ENCODE peak calls at places on chromosomes 5 and 9, in seven cellular contexts. One of them, this sample, is unnamed. For H3K9me3 and H3K27me3, the result is how much of the 10 kb centered on the place peaks cover.

GRCh38 chr5:156411131-156411727 is 84.3 kb downstream of the SGCD start:
- DNase-seq in GM23248: peak
- DNase-seq in breast epithelium: no peak
- DNase-seq in CD4-positive, CD25-positive, alpha-beta regulatory T cell: no peak
- DNase-seq in neuronal stem cell: no peak
- DNase-seq in IMR-90: peak
- DNase-seq in tibial nerve: no peak
- DNase-seq in this sample: no peak

GRCh38 chr9:89663264-89663970 is 58.6 kb downstream of the GADD45G start:
- DNase-seq in CD4-positive, CD25-positive, alpha-beta regulatory T cell: no peak
- DNase-seq in breast epithelium: no peak
- DNase-seq in tibial nerve: no peak
- DNase-seq in GM23248: no peak
- DNase-seq in neuronal stem cell: no peak
- DNase-seq in IMR-90: no peak
- DNase-seq in this sample: no peak

GRCh38 chr9:19922476-19923118 is 133.8 kb upstream of the SLC24A2 start:
- DNase-seq in neuronal stem cell: peak
- DNase-seq in GM23248: peak
- DNase-seq in breast epithelium: no peak
- DNase-seq in IMR-90: peak
- DNase-seq in CD4-positive, CD25-positive, alpha-beta regulatory T cell: no peak
- DNase-seq in tibial nerve: no peak
- DNase-seq in this sample: peak

GRCh38 chr9:89623925-89624420 is 19.2 kb downstream of the GADD45G start:
- DNase-seq in IMR-90: no peak
- DNase-seq in neuronal stem cell: no peak
- DNase-seq in GM23248: no peak
- DNase-seq in CD4-positive, CD25-positive, alpha-beta regulatory T cell: no peak
- DNase-seq in breast epithelium: no peak
- DNase-seq in tibial nerve: no peak
- DNase-seq in this sample: no peak

GRCh38 chr5:180353226-180353962 is at the start of gene GFPT2:
- DNase-seq in CD4-positive, CD25-positive, alpha-beta regulatory T cell: peak
- DNase-seq in tibial nerve: peak
- DNase-seq in neuronal stem cell: peak
- DNase-seq in breast epithelium: peak
- DNase-seq in GM23248: peak
- DNase-seq in IMR-90: peak
- DNase-seq in this sample: peak

GRCh38 chr9:2026181-2026580 is 11.0 kb downstream of the SMARCA2 start:
- DNase-seq in neuronal stem cell: no peak
- DNase-seq in breast epithelium: no peak
- DNase-seq in IMR-90: no peak
- DNase-seq in CD4-positive, CD25-positive, alpha-beta regulatory T cell: no peak
- DNase-seq in tibial nerve: no peak
- DNase-seq in GM23248: no peak
- DNase-seq in this sample: no peak

GRCh38 chr5:152389209-152389608 is 15.9 kb downstream of the NMUR2 start:
- DNase-seq in GM23248: no peak
- DNase-seq in neuronal stem cell: no peak
- DNase-seq in breast epithelium: no peak
- DNase-seq in CD4-positive, CD25-positive, alpha-beta regulatory T cell: no peak
- DNase-seq in tibial nerve: no peak
- DNase-seq in IMR-90: peak
- DNase-seq in this sample: no peak

GRCh38 chr9:133916159-133916541 is 76.0 kb downstream of the VAV2 start:
- DNase-seq in breast epithelium: no peak
- DNase-seq in neuronal stem cell: no peak
- DNase-seq in tibial nerve: no peak
- DNase-seq in IMR-90: no peak
- DNase-seq in CD4-positive, CD25-positive, alpha-beta regulatory T cell: no peak
- DNase-seq in GM23248: no peak
- DNase-seq in this sample: no peak

GRCh38 chr5:143229896-143230675 is 173.4 kb downstream of the NR3C1 start:
- DNase-seq in tibial nerve: no peak
- DNase-seq in GM23248: peak
- DNase-seq in CD4-positive, CD25-positive, alpha-beta regulatory T cell: peak
- DNase-seq in IMR-90: no peak
- DNase-seq in neuronal stem cell: no peak
- DNase-seq in breast epithelium: no peak
- DNase-seq in this sample: no peak

GRCh38 chr9:130265431-130266235 is at the start of gene HMCN2:
- DNase-seq in tibial nerve: no peak
- DNase-seq in IMR-90: no peak
- DNase-seq in breast epithelium: peak
- DNase-seq in GM23248: peak
- DNase-seq in CD4-positive, CD25-positive, alpha-beta regulatory T cell: no peak
- DNase-seq in neuronal stem cell: peak
- DNase-seq in this sample: peak

GRCh38 chr5:42423285-42424152 is at the start of gene GHR:
- DNase-seq in CD4-positive, CD25-positive, alpha-beta regulatory T cell: no peak
- DNase-seq in GM23248: peak
- DNase-seq in neuronal stem cell: peak
- DNase-seq in tibial nerve: peak
- DNase-seq in IMR-90: peak
- DNase-seq in breast epithelium: peak
- DNase-seq in this sample: peak

GRCh38 chr9:7320139-7320538 is 479.4 kb downstream of the DMAC1 start:
- DNase-seq in breast epithelium: no peak
- DNase-seq in neuronal stem cell: no peak
- DNase-seq in CD4-positive, CD25-positive, alpha-beta regulatory T cell: no peak
- DNase-seq in GM23248: peak
- DNase-seq in IMR-90: peak
- DNase-seq in tibial nerve: no peak
- DNase-seq in this sample: no peak

GRCh38 chr9:127084071-127085039 is 38.1 kb downstream of the ANGPTL2 start:
- DNase-seq in breast epithelium: no peak
- DNase-seq in GM23248: no peak
- DNase-seq in neuronal stem cell: no peak
- DNase-seq in CD4-positive, CD25-positive, alpha-beta regulatory T cell: no peak
- DNase-seq in IMR-90: no peak
- DNase-seq in tibial nerve: no peak
- DNase-seq in this sample: no peak

GRCh38 chr9:97860451-97861147 is 7.6 kb downstream of the FOXE1 start:
- DNase-seq in breast epithelium: no peak
- DNase-seq in CD4-positive, CD25-positive, alpha-beta regulatory T cell: no peak
- DNase-seq in IMR-90: no peak
- DNase-seq in tibial nerve: no peak
- DNase-seq in neuronal stem cell: no peak
- DNase-seq in GM23248: no peak
- DNase-seq in this sample: no peak

GRCh38 chr5:72018158-72018803 is 89.0 kb upstream of the MAP1B start:
- DNase-seq in breast epithelium: no peak
- DNase-seq in CD4-positive, CD25-positive, alpha-beta regulatory T cell: peak
- DNase-seq in IMR-90: peak
- DNase-seq in neuronal stem cell: no peak
- DNase-seq in tibial nerve: no peak
- DNase-seq in GM23248: peak
- DNase-seq in this sample: peak

GRCh38 chr9:119441338-119441737 is 72.1 kb upstream of the BRINP1 start:
- DNase-seq in breast epithelium: no peak
- DNase-seq in IMR-90: no peak
- DNase-seq in GM23248: no peak
- DNase-seq in CD4-positive, CD25-positive, alpha-beta regulatory T cell: no peak
- DNase-seq in neuronal stem cell: no peak
- DNase-seq in tibial nerve: no peak
- DNase-seq in this sample: no peak

GRCh38 chr5:57839025-57839424 is 356.4 kb upstream of the ACTBL2 start:
- DNase-seq in IMR-90: no peak
- DNase-seq in GM23248: peak
- DNase-seq in tibial nerve: no peak
- DNase-seq in breast epithelium: no peak
- DNase-seq in CD4-positive, CD25-positive, alpha-beta regulatory T cell: no peak
- DNase-seq in neuronal stem cell: no peak
- DNase-seq in this sample: no peak

GRCh38 chr9:85258823-85259370 is 482.9 kb downstream of the AGTPBP1 start:
- DNase-seq in tibial nerve: peak
- DNase-seq in CD4-positive, CD25-positive, alpha-beta regulatory T cell: no peak
- DNase-seq in IMR-90: no peak
- DNase-seq in breast epithelium: peak
- DNase-seq in neuronal stem cell: peak
- DNase-seq in GM23248: peak
- DNase-seq in this sample: peak

GRCh38 chr5:173782671-173783101 is 105.5 kb upstream of the CPEB4 start:
- DNase-seq in IMR-90: no peak
- DNase-seq in breast epithelium: no peak
- DNase-seq in GM23248: peak
- DNase-seq in CD4-positive, CD25-positive, alpha-beta regulatory T cell: no peak
- DNase-seq in neuronal stem cell: no peak
- DNase-seq in tibial nerve: no peak
- DNase-seq in this sample: no peak

GRCh38 chr9:128146591-128147120 is 2.6 kb upstream of the LCN2 start:
- DNase-seq in GM23248: no peak
- DNase-seq in breast epithelium: no peak
- DNase-seq in tibial nerve: no peak
- DNase-seq in CD4-positive, CD25-positive, alpha-beta regulatory T cell: no peak
- DNase-seq in IMR-90: no peak
- DNase-seq in neuronal stem cell: no peak
- DNase-seq in this sample: no peak

GRCh38 chr5:135450328-135450727 is 1.8 kb downstream of the TIFAB start:
- DNase-seq in tibial nerve: no peak
- DNase-seq in IMR-90: no peak
- DNase-seq in GM23248: no peak
- DNase-seq in neuronal stem cell: no peak
- DNase-seq in breast epithelium: no peak
- DNase-seq in CD4-positive, CD25-positive, alpha-beta regulatory T cell: no peak
- DNase-seq in this sample: no peak

GRCh38 chr9:22210262-22210661 is 201.2 kb upstream of the CDKN2B start:
- DNase-seq in CD4-positive, CD25-positive, alpha-beta regulatory T cell: no peak
- DNase-seq in breast epithelium: no peak
- DNase-seq in IMR-90: no peak
- DNase-seq in GM23248: peak
- DNase-seq in neuronal stem cell: no peak
- DNase-seq in tibial nerve: no peak
- DNase-seq in this sample: no peak

GRCh38 chr5:178965465-178966055 is 24.6 kb downstream of the ZNF454 start:
- DNase-seq in GM23248: no peak
- DNase-seq in tibial nerve: no peak
- DNase-seq in IMR-90: no peak
- DNase-seq in breast epithelium: no peak
- DNase-seq in CD4-positive, CD25-positive, alpha-beta regulatory T cell: no peak
- DNase-seq in neuronal stem cell: no peak
- DNase-seq in this sample: no peak
- H3K9me3 ChIP-seq in GM23248: under half
- H3K9me3 ChIP-seq in tibial nerve: under half
- H3K9me3 ChIP-seq in IMR-90: half or more
- H3K9me3 ChIP-seq in breast epithelium: half or more
- H3K9me3 ChIP-seq in CD4-positive, CD25-positive, alpha-beta regulatory T cell: half or more
- H3K9me3 ChIP-seq in neuronal stem cell: half or more
- H3K9me3 ChIP-seq in this sample: under half

GRCh38 chr9:94639996-94640376 is 668 bp upstream of the FBP1 start:
- DNase-seq in CD4-positive, CD25-positive, alpha-beta regulatory T cell: no peak
- DNase-seq in neuronal stem cell: no peak
- DNase-seq in IMR-90: no peak
- DNase-seq in breast epithelium: no peak
- DNase-seq in tibial nerve: no peak
- DNase-seq in GM23248: no peak
- DNase-seq in this sample: no peak
- H3K27me3 ChIP-seq in CD4-positive, CD25-positive, alpha-beta regulatory T cell: under half
- H3K27me3 ChIP-seq in neuronal stem cell: under half
- H3K27me3 ChIP-seq in IMR-90: under half
- H3K27me3 ChIP-seq in breast epithelium: under half
- H3K27me3 ChIP-seq in tibial nerve: under half
- H3K27me3 ChIP-seq in GM23248: under half
- H3K27me3 ChIP-seq in this sample: under half

GRCh38 chr9:135272608-135273007 is 185.1 kb downstream of the OLFM1 start:
- DNase-seq in IMR-90: no peak
- DNase-seq in CD4-positive, CD25-positive, alpha-beta regulatory T cell: no peak
- DNase-seq in neuronal stem cell: no peak
- DNase-seq in tibial nerve: no peak
- DNase-seq in GM23248: no peak
- DNase-seq in breast epithelium: no peak
- DNase-seq in this sample: no peak
- H3K9me3 ChIP-seq in IMR-90: half or more
- H3K9me3 ChIP-seq in CD4-positive, CD25-positive, alpha-beta regulatory T cell: under half
- H3K9me3 ChIP-seq in neuronal stem cell: under half
- H3K9me3 ChIP-seq in tibial nerve: under half
- H3K9me3 ChIP-seq in GM23248: under half
- H3K9me3 ChIP-seq in breast epithelium: under half
- H3K9me3 ChIP-seq in this sample: under half

GRCh38 chr9:126063326-126063725 is 263.3 kb upstream of the MVB12B start:
- DNase-seq in breast epithelium: no peak
- DNase-seq in GM23248: no peak
- DNase-seq in IMR-90: no peak
- DNase-seq in tibial nerve: no peak
- DNase-seq in neuronal stem cell: no peak
- DNase-seq in CD4-positive, CD25-positive, alpha-beta regulatory T cell: no peak
- DNase-seq in this sample: no peak

GRCh38 chr9:126066131-126066530 is 260.5 kb upstream of the MVB12B start:
- DNase-seq in breast epithelium: no peak
- DNase-seq in GM23248: no peak
- DNase-seq in CD4-positive, CD25-positive, alpha-beta regulatory T cell: no peak
- DNase-seq in IMR-90: no peak
- DNase-seq in neuronal stem cell: no peak
- DNase-seq in tibial nerve: no peak
- DNase-seq in this sample: no peak

GRCh38 chr9:126058631-126059030 is 268.0 kb upstream of the MVB12B start:
- DNase-seq in GM23248: no peak
- DNase-seq in neuronal stem cell: no peak
- DNase-seq in breast epithelium: no peak
- DNase-seq in IMR-90: no peak
- DNase-seq in CD4-positive, CD25-positive, alpha-beta regulatory T cell: no peak
- DNase-seq in tibial nerve: no peak
- DNase-seq in this sample: no peak

GRCh38 chr9:126061575-126061974 is 265.1 kb upstream of the MVB12B start:
- DNase-seq in IMR-90: no peak
- DNase-seq in neuronal stem cell: no peak
- DNase-seq in breast epithelium: no peak
- DNase-seq in tibial nerve: no peak
- DNase-seq in CD4-positive, CD25-positive, alpha-beta regulatory T cell: no peak
- DNase-seq in GM23248: no peak
- DNase-seq in this sample: no peak

DNA sequence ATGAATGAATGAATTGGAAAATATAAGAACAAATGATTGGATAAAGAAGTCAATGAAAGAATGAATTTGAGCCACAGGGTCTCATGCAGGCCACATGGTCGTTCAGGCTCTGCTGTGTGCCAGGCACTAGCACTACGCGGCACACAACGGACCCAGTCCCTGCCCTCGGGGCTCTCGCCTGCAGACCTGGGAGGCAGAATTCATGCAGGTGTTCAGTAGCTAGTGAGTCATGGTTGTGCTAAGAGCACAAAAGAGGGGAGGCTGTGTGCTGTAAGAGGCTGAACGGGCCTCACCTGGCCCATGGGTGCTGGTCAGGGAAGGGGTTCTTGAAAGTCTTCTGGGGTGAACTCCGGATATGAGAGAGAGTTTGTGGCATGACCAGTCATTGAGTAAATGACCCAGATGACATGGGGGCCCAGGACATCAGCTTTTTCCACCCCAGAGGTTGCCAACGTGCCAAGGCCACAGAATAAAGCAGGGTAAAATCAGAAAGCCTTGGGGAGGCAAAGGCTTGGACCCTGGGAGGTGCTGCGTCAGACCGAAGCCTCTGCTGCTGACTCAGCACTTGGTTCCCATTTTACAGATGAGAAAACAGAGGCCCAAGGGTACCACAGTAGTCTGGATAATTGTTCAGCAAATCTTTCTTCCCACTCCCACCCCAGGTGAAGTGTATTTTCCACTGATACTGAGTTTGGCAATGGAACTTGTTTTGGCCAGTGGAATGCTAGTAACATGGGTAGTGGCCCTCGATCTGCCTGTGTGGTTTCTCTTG is 264.3 kb upstream of the MVB12B start:
- DNase-seq in neuronal stem cell: no peak
- DNase-seq in GM23248: no peak
- DNase-seq in breast epithelium: no peak
- DNase-seq in IMR-90: no peak
- DNase-seq in tibial nerve: no peak
- DNase-seq in CD4-positive, CD25-positive, alpha-beta regulatory T cell: no peak
- DNase-seq in this sample: no peak
- H3K27me3 ChIP-seq in neuronal stem cell: under half
- H3K27me3 ChIP-seq in GM23248: under half
- H3K27me3 ChIP-seq in breast epithelium: under half
- H3K27me3 ChIP-seq in IMR-90: under half
- H3K27me3 ChIP-seq in tibial nerve: under half
- H3K27me3 ChIP-seq in CD4-positive, CD25-positive, alpha-beta regulatory T cell: under half
- H3K27me3 ChIP-seq in this sample: under half

This sample was measured in HAP-1.